ENCODE peak calls at places on chromosomes 11 and 22, in five cellular contexts. C is T-helper 2 cell; T is NCI-H345; F is LoVo; G is stimulated activated CD4-positive, alpha-beta T cell treated with anti-CD3 and anti-CD28 coated beads, TNF-alpha, amount 100 ng/mL, for 1 hour. P is an unnamed sample.

GRCh38 chr22:46791201-46791731 is 28.8 kb downstream of the TBC1D22A start:
- DNase-seq in C (peak), T (no peak), F (no peak), G (peak), P (no peak)

GRCh38 chr11:79486239-79486984 is 45.6 kb upstream of the TENM4 start:
- DNase-seq in C (no peak), T (no peak), F (no peak), G (no peak), P (no peak)

GRCh38 chr11:26621147-26621546 is 49.1 kb upstream of the MUC15 start:
- DNase-seq in C (no peak), T (no peak), F (peak), G (no peak), P (no peak)

GRCh38 chr11:64490562-64491216 is 100.3 kb upstream of the SLC22A12 start:
- DNase-seq in C (no peak), T (no peak), F (no peak), G (no peak), P (no peak)

GRCh38 chr11:73072935-73073481 is 69.1 kb downstream of the FCHSD2 start:
- DNase-seq in C (no peak), T (no peak), F (peak), G (no peak), P (peak)

GRCh38 chr22:42848941-42849340 is 8.1 kb downstream of the ARFGAP3 start:
- DNase-seq in C (no peak), T (no peak), F (no peak), G (no peak), P (no peak)

GRCh38 chr11:68014157-68014965 is 4.2 kb downstream of the ALDH3B1 start:
- DNase-seq in C (no peak), T (no peak), F (peak), G (no peak), P (no peak)

GRCh38 chr11:66080055-66080817 is 10.2 kb downstream of the PACS1 start:
- DNase-seq in C (peak), T (no peak), F (peak), G (peak), P (no peak)

GRCh38 chr11:76224461-76225121 is 18.3 kb upstream of the WNT11 start:
- DNase-seq in C (no peak), T (no peak), F (no peak), G (no peak), P (no peak)

P was measured in NCI-H748 treated with DMSO at 0.1 percent for 48 hours.